ENCODE peak calls at places on chromosomes 13 and 19, in five cellular contexts. B, M, U, A and K are unnamed samples.

GRCh38 chr19:27746691-27747380 is 1466.1 kb downstream of the UQCRFS1 start:
- DNase-seq in B (no peak), M (no peak), U (no peak), A (peak; percentile 12), K (no peak)

GRCh38 chr13:45682494-45683008 is 19.6 kb upstream of the CBY2 start:
- DNase-seq in B (no peak), M (no peak), U (no peak), A (no peak), K (no peak)

GRCh38 chr13:101115762-101116161 is 300.5 kb downstream of the NALCN start:
- DNase-seq in B (peak; percentile 32), M (no peak), U (no peak), A (no peak), K (no peak)

GRCh38 chr13:50609016-50609415 is 234.5 kb downstream of the DLEU7 start:
- DNase-seq in B (no peak), M (no peak), U (no peak), A (no peak), K (no peak)

GRCh38 chr13:111418101-111418500 is 97.7 kb downstream of the TEX29 start:
- DNase-seq in B (no peak), M (no peak), U (no peak), A (no peak), K (no peak)

GRCh38 chr13:114279770-114280169 is 1.6 kb upstream of the UPF3A start:
- DNase-seq in B (no peak), M (no peak), U (no peak), A (peak; percentile 14), K (no peak)

GRCh38 chr19:3544742-3545668 is 6.0 kb downstream of the TEKTIP1 start:
- DNase-seq in B (no peak), M (peak; percentile 23), U (peak; percentile 56), A (peak; percentile 85), K (no peak)

GRCh38 chr13:73370066-73370465 is 311.3 kb downstream of the KLF5 start:
- DNase-seq in B (no peak), M (no peak), U (no peak), A (no peak), K (no peak)

GRCh38 chr13:99237981-99238662 is 20.1 kb downstream of the GPR18 start:
- DNase-seq in B (no peak), M (no peak), U (no peak), A (peak; percentile 47), K (no peak)

GRCh38 chr13:78604782-78605611 is 1.6 kb upstream of the POU4F1 start:
- DNase-seq in B (peak; percentile 85), M (no peak), U (no peak), A (no peak), K (no peak)

GRCh38 chr13:33583398-33583797 is 234.6 kb upstream of the RFC3 start:
- DNase-seq in B (no peak), M (no peak), U (no peak), A (no peak), K (no peak)